ENCODE peak calls at places on chromosome 15, in nine cellular contexts. A, O, D, L, S, P, R, F and J are unnamed samples.

GRCh38 chr15:73632670-73633058 is 525 bp downstream of the NPTN start:
- DNase-seq in A (peak), O (peak), D (no peak), L (no peak), S (no peak), P (no peak), R (no peak), F (no peak), J (no peak)

GRCh38 chr15:101539930-101540329 is 50.4 kb upstream of the PCSK6 start:
- DNase-seq in A (no peak), O (peak), D (no peak), L (no peak), S (no peak), P (no peak), R (no peak), F (no peak), J (no peak)

GRCh38 chr15:38843736-38844590 is 279.3 kb upstream of the RASGRP1 start:
- DNase-seq in A (no peak), O (no peak), D (no peak), L (peak), S (no peak), P (no peak), R (no peak), F (no peak), J (no peak)

GRCh38 chr15:69855601-69856000 is 242.1 kb downstream of the TLE3 start:
- DNase-seq in A (no peak), O (no peak), D (no peak), L (peak), S (no peak), P (no peak), R (no peak), F (no peak), J (peak)

GRCh38 chr15:78241017-78241416 is 6.7 kb upstream of the ACSBG1 start:
- DNase-seq in A (peak), O (peak), D (peak), L (peak), S (peak), P (peak), R (peak), F (peak), J (peak)

GRCh38 chr15:42736178-42736792 is 643 bp downstream of the CDAN1 start:
- DNase-seq in A (peak), O (no peak), D (no peak), L (peak), S (peak), P (no peak), R (no peak), F (no peak), J (peak)

GRCh38 chr15:39088186-39088585 is 492.7 kb upstream of the THBS1 start:
- DNase-seq in A (no peak), O (no peak), D (no peak), L (no peak), S (no peak), P (no peak), R (no peak), F (no peak), J (no peak)

GRCh38 chr15:38564557-38565286 is at the start of gene RASGRP1:
- DNase-seq in A (peak), O (peak), D (peak), L (peak), S (peak), P (peak), R (no peak), F (peak), J (peak)

GRCh38 chr15:32833323-32833944 is 115.6 kb downstream of the GREM1 start:
- DNase-seq in A (no peak), O (no peak), D (no peak), L (peak), S (no peak), P (no peak), R (no peak), F (no peak), J (no peak)

GRCh38 chr15:74628199-74628598 is 12.6 kb downstream of the CLK3 start:
- DNase-seq in A (no peak), O (no peak), D (no peak), L (no peak), S (no peak), P (no peak), R (no peak), F (no peak), J (no peak)

GRCh38 chr15:47460775-47461174 is 256.5 kb upstream of the SEMA6D start:
- DNase-seq in A (peak), O (no peak), D (no peak), L (no peak), S (no peak), P (no peak), R (no peak), F (no peak), J (no peak)

GRCh38 chr15:64739216-64739976 is 36.0 kb downstream of the RBPMS2 start:
- DNase-seq in A (no peak), O (no peak), D (no peak), L (no peak), S (no peak), P (no peak), R (no peak), F (no peak), J (no peak)

GRCh38 chr15:35728176-35728938 is 182.4 kb upstream of the DPH6 start:
- DNase-seq in A (peak), O (no peak), D (no peak), L (no peak), S (no peak), P (no peak), R (no peak), F (peak), J (no peak)

GRCh38 chr15:78193731-78194567 is 40.4 kb downstream of the ACSBG1 start:
- DNase-seq in A (no peak), O (no peak), D (no peak), L (no peak), S (no peak), P (no peak), R (no peak), F (no peak), J (no peak)

GRCh38 chr15:74318376-74319137 is 48.9 kb downstream of the CYP11A1 start:
- DNase-seq in A (peak), O (no peak), D (no peak), L (no peak), S (no peak), P (no peak), R (no peak), F (peak), J (peak)

GRCh38 chr15:55407631-55407948 is 569 bp downstream of the CCPG1 start:
- DNase-seq in A (no peak), O (no peak), D (no peak), L (peak), S (no peak), P (no peak), R (peak), F (no peak), J (no peak)

GRCh38 chr15:55789066-55789660 is 46.2 kb upstream of the PRTG start:
- DNase-seq in A (peak), O (no peak), D (peak), L (peak), S (peak), P (peak), R (peak), F (no peak), J (no peak)

GRCh38 chr15:88071141-88071540 is 185.4 kb downstream of the NTRK3 start:
- DNase-seq in A (no peak), O (no peak), D (no peak), L (no peak), S (no peak), P (no peak), R (no peak), F (no peak), J (no peak)

GRCh38 chr15:77838061-77838460 is 205.3 kb upstream of the LINGO1 start:
- DNase-seq in A (no peak), O (no peak), D (no peak), L (no peak), S (no peak), P (no peak), R (no peak), F (no peak), J (peak)

GRCh38 chr15:71411538-71412482 is 296.5 kb downstream of the THSD4 start:
- DNase-seq in A (no peak), O (no peak), D (no peak), L (peak), S (no peak), P (no peak), R (peak), F (no peak), J (peak)

GRCh38 chr15:90698629-90699028 is 18.5 kb upstream of the BLM start:
- DNase-seq in A (no peak), O (no peak), D (no peak), L (no peak), S (no peak), P (no peak), R (no peak), F (no peak), J (no peak)

GRCh38 chr15:47718474-47719440 is 1.5 kb downstream of the SEMA6D start:
- DNase-seq in A (peak), O (no peak), D (no peak), L (peak), S (no peak), P (peak), R (peak), F (no peak), J (peak)

GRCh38 chr15:43127752-43128151 is 5.6 kb upstream of the TMEM62 start:
- DNase-seq in A (peak), O (no peak), D (no peak), L (no peak), S (no peak), P (no peak), R (no peak), F (peak), J (no peak)

GRCh38 chr15:100763764-100764750 is 115.6 kb upstream of the ALDH1A3 start:
- DNase-seq in A (no peak), O (no peak), D (no peak), L (no peak), S (no peak), P (peak), R (no peak), F (no peak), J (no peak)

GRCh38 chr15:50940506-50940905 is 32.0 kb downstream of the AP4E1 start:
- DNase-seq in A (peak), O (no peak), D (no peak), L (peak), S (no peak), P (no peak), R (no peak), F (no peak), J (peak)

GRCh38 chr15:73325191-73325980 is 43.4 kb downstream of the HCN4 start:
- DNase-seq in A (peak), O (no peak), D (no peak), L (no peak), S (no peak), P (no peak), R (no peak), F (peak), J (no peak)

GRCh38 chr15:81189583-81190283 is 6.9 kb upstream of the IL16 start:
- DNase-seq in A (no peak), O (peak), D (no peak), L (peak), S (no peak), P (no peak), R (peak), F (no peak), J (peak)

GRCh38 chr15:88954431-88955277 is 41.5 kb upstream of the MFGE8 start:
- DNase-seq in A (peak), O (no peak), D (no peak), L (no peak), S (no peak), P (no peak), R (no peak), F (no peak), J (peak)

GRCh38 chr15:82048809-82049208 is 3.0 kb upstream of the MEX3B start:
- DNase-seq in A (peak), O (no peak), D (no peak), L (no peak), S (no peak), P (no peak), R (no peak), F (no peak), J (no peak)

GRCh38 chr15:60720493-60721231 is 241.7 kb upstream of the ICE2 start:
- DNase-seq in A (no peak), O (no peak), D (peak), L (no peak), S (peak), P (no peak), R (no peak), F (no peak), J (no peak)

GRCh38 chr15:95259513-95259912 is 1028.2 kb downstream of the MCTP2 start:
- DNase-seq in A (peak), O (peak), D (peak), L (peak), S (peak), P (peak), R (peak), F (peak), J (peak)